ENCODE peak calls at places on chromosomes 6 and 20, in five cellular contexts. One of them, this sample, is unnamed.

GRCh38 chr20:4120921-4121321 is 105.6 kb upstream of the RNF24 start:
- DNase-seq in MM.1S: no peak
- DNase-seq in trophoblast cell: no peak
- DNase-seq in IMR-90: no peak
- DNase-seq in GM23248: no peak
- DNase-seq in this sample: no peak

GRCh38 chr6:150770631-150771030 is 94.9 kb upstream of the MTHFD1L start:
- DNase-seq in MM.1S: no peak
- DNase-seq in trophoblast cell: no peak
- DNase-seq in IMR-90: peak; percentile 11
- DNase-seq in GM23248: peak; percentile 14
- DNase-seq in this sample: no peak

GRCh38 chr20:25017257-25017803 is 24.8 kb upstream of the APMAP start:
- DNase-seq in MM.1S: peak; percentile 95
- DNase-seq in trophoblast cell: peak; percentile 76
- DNase-seq in IMR-90: no peak
- DNase-seq in GM23248: no peak
- DNase-seq in this sample: no peak

GRCh38 chr20:63082308-63082938 is 75.7 kb upstream of the BHLHE23 start:
- DNase-seq in MM.1S: peak; percentile 30
- DNase-seq in trophoblast cell: peak; percentile 10
- DNase-seq in IMR-90: peak; percentile 11
- DNase-seq in GM23248: peak; percentile 66
- DNase-seq in this sample: peak; percentile 16

GRCh38 chr6:13026557-13026956 is 301.8 kb downstream of the TBC1D7 start:
- DNase-seq in MM.1S: no peak
- DNase-seq in trophoblast cell: no peak
- DNase-seq in IMR-90: no peak
- DNase-seq in GM23248: no peak
- DNase-seq in this sample: no peak

GRCh38 chr6:127073222-127073621 is 45.2 kb upstream of the RSPO3 start:
- DNase-seq in MM.1S: no peak
- DNase-seq in trophoblast cell: no peak
- DNase-seq in IMR-90: peak; percentile 7
- DNase-seq in GM23248: no peak
- DNase-seq in this sample: no peak

GRCh38 chr6:168616807-168617756 is 176.1 kb downstream of the SMOC2 start:
- DNase-seq in MM.1S: no peak
- DNase-seq in trophoblast cell: no peak
- DNase-seq in IMR-90: no peak
- DNase-seq in GM23248: no peak
- DNase-seq in this sample: no peak

GRCh38 chr20:57126481-57127092 is 139.9 kb downstream of the BMP7 start:
- DNase-seq in MM.1S: no peak
- DNase-seq in trophoblast cell: no peak
- DNase-seq in IMR-90: no peak
- DNase-seq in GM23248: no peak
- DNase-seq in this sample: peak; percentile 42

GRCh38 chr6:20404641-20405032 is 3.0 kb downstream of the E2F3 start:
- DNase-seq in MM.1S: peak; percentile 85
- DNase-seq in trophoblast cell: peak; percentile 43
- DNase-seq in IMR-90: peak; percentile 81
- DNase-seq in GM23248: peak; percentile 82
- DNase-seq in this sample: peak; percentile 86

GRCh38 chr6:132135409-132135808 is 184.2 kb upstream of the CCN2 start:
- DNase-seq in MM.1S: no peak
- DNase-seq in trophoblast cell: no peak
- DNase-seq in IMR-90: no peak
- DNase-seq in GM23248: no peak
- DNase-seq in this sample: no peak

GRCh38 chr20:19070681-19071441 is 141.6 kb upstream of the SLC24A3 start:
- DNase-seq in MM.1S: no peak
- DNase-seq in trophoblast cell: no peak
- DNase-seq in IMR-90: no peak
- DNase-seq in GM23248: no peak
- DNase-seq in this sample: peak; percentile 23

GRCh38 chr6:82364087-82365010 is 732 bp downstream of the TPBG start:
- DNase-seq in MM.1S: no peak
- DNase-seq in trophoblast cell: peak; percentile 51
- DNase-seq in IMR-90: peak; percentile 60
- DNase-seq in GM23248: peak; percentile 85
- DNase-seq in this sample: no peak

GRCh38 chr6:125910518-125910917 is 46.1 kb upstream of the HINT3 start:
- DNase-seq in MM.1S: no peak
- DNase-seq in trophoblast cell: no peak
- DNase-seq in IMR-90: peak; percentile 76
- DNase-seq in GM23248: peak; percentile 67
- DNase-seq in this sample: no peak

GRCh38 chr20:31967830-31968249 is at the start of gene XKR7:
- DNase-seq in MM.1S: no peak
- DNase-seq in trophoblast cell: no peak
- DNase-seq in IMR-90: no peak
- DNase-seq in GM23248: no peak
- DNase-seq in this sample: no peak

GRCh38 chr6:12479885-12480284 is 189.7 kb downstream of the EDN1 start:
- DNase-seq in MM.1S: no peak
- DNase-seq in trophoblast cell: no peak
- DNase-seq in IMR-90: peak; percentile 61
- DNase-seq in GM23248: peak; percentile 23
- DNase-seq in this sample: no peak

GRCh38 chr6:36127462-36128016 is 2.8 kb upstream of the MAPK13 start:
- DNase-seq in MM.1S: no peak
- DNase-seq in trophoblast cell: peak; percentile 55
- DNase-seq in IMR-90: peak; percentile 91
- DNase-seq in GM23248: peak; percentile 94
- DNase-seq in this sample: no peak

GRCh38 chr20:11845311-11845710 is 72.4 kb upstream of the BTBD3 start:
- DNase-seq in MM.1S: no peak
- DNase-seq in trophoblast cell: no peak
- DNase-seq in IMR-90: peak; percentile 48
- DNase-seq in GM23248: peak; percentile 40
- DNase-seq in this sample: no peak

GRCh38 chr20:38109657-38110524 is 55.2 kb downstream of the TGM2 start:
- DNase-seq in MM.1S: no peak
- DNase-seq in trophoblast cell: peak; percentile 62
- DNase-seq in IMR-90: peak; percentile 79
- DNase-seq in GM23248: peak; percentile 91
- DNase-seq in this sample: no peak
- H3K4me3 ChIP-seq in MM.1S: no peak overlapping the region
- H3K4me3 ChIP-seq in trophoblast cell: no peak overlapping the region
- H3K4me3 ChIP-seq in IMR-90: no peak overlapping the region
- H3K4me3 ChIP-seq in GM23248: no peak overlapping the region
- H3K4me3 ChIP-seq in this sample: no peak overlapping the region

GRCh38 chr20:53048387-53048786 is 76.2 kb downstream of the TSHZ2 start:
- DNase-seq in MM.1S: no peak
- DNase-seq in trophoblast cell: no peak
- DNase-seq in IMR-90: no peak
- DNase-seq in GM23248: no peak
- DNase-seq in this sample: no peak
- H2AFZ ChIP-seq in MM.1S: no peak overlapping the region
- H2AFZ ChIP-seq in trophoblast cell: no peak overlapping the region
- H2AFZ ChIP-seq in IMR-90: no peak overlapping the region
- H2AFZ ChIP-seq in GM23248: no peak overlapping the region
- H2AFZ ChIP-seq in this sample: peak overlapping the region; percentile 12

GRCh38 chr20:35307666-35308653 is 15.7 kb upstream of the FAM83C start:
- DNase-seq in MM.1S: no peak
- DNase-seq in trophoblast cell: no peak
- DNase-seq in IMR-90: peak; percentile 83
- DNase-seq in GM23248: peak; percentile 92
- DNase-seq in this sample: no peak

GRCh38 chr20:35306931-35307517 is 14.8 kb upstream of the FAM83C start:
- DNase-seq in MM.1S: peak; percentile 18
- DNase-seq in trophoblast cell: peak; percentile 61
- DNase-seq in IMR-90: peak; percentile 84
- DNase-seq in GM23248: peak; percentile 76
- DNase-seq in this sample: peak; percentile 39

GRCh38 chr20:35303735-35304431 is 11.7 kb upstream of the FAM83C start:
- DNase-seq in MM.1S: peak; percentile 84
- DNase-seq in trophoblast cell: peak; percentile 85
- DNase-seq in IMR-90: peak; percentile 92
- DNase-seq in GM23248: peak; percentile 85
- DNase-seq in this sample: peak; percentile 89

GRCh38 chr20:35304956-35305355 is 12.7 kb upstream of the FAM83C start:
- DNase-seq in MM.1S: no peak
- DNase-seq in trophoblast cell: no peak
- DNase-seq in IMR-90: no peak
- DNase-seq in GM23248: no peak
- DNase-seq in this sample: no peak

GRCh38 chr20:35305682-35306556 is 13.7 kb upstream of the FAM83C start:
- DNase-seq in MM.1S: no peak
- DNase-seq in trophoblast cell: peak; percentile 98
- DNase-seq in IMR-90: peak; percentile 100
- DNase-seq in GM23248: peak; percentile 100
- DNase-seq in this sample: no peak
- H3K4me1 ChIP-seq in MM.1S: no peaks in the 10 kb centered on the region
- H3K4me1 ChIP-seq in trophoblast cell: peaks cover 27% of the 10 kb centered on the region
- H3K4me1 ChIP-seq in IMR-90: peaks cover 59% of the 10 kb centered on the region
- H3K4me1 ChIP-seq in GM23248: peaks cover 83% of the 10 kb centered on the region
- H3K4me1 ChIP-seq in this sample: peaks cover 5% of the 10 kb centered on the region

DNA sequence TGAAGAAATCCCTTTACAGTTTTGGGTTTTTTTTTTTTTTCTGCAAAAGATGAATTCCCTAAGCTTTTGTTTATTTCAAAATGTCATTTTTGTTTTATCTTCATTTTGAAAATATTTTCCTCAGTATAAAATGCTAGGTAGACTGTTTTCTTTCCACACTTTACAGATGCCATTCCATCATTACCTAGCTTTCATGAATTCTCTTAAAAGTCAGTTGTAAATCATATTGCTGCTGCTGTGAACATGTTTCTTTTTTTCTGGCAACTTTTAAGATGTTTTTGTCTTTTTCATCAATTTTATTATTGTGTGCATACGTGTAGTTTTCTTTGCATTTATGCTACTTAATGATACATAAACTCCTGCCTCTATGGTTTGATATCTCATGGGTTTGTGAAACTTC is 168.3 kb downstream of the FAXC start:
- DNase-seq in MM.1S: no peak
- DNase-seq in trophoblast cell: no peak
- DNase-seq in IMR-90: no peak
- DNase-seq in GM23248: no peak
- DNase-seq in this sample: no peak
- H3K4me3 ChIP-seq in MM.1S: no peak overlapping the region
- H3K4me3 ChIP-seq in trophoblast cell: no peak overlapping the region
- H3K4me3 ChIP-seq in IMR-90: no peak overlapping the region
- H3K4me3 ChIP-seq in GM23248: no peak overlapping the region
- H3K4me3 ChIP-seq in this sample: no peak overlapping the region

DNA sequence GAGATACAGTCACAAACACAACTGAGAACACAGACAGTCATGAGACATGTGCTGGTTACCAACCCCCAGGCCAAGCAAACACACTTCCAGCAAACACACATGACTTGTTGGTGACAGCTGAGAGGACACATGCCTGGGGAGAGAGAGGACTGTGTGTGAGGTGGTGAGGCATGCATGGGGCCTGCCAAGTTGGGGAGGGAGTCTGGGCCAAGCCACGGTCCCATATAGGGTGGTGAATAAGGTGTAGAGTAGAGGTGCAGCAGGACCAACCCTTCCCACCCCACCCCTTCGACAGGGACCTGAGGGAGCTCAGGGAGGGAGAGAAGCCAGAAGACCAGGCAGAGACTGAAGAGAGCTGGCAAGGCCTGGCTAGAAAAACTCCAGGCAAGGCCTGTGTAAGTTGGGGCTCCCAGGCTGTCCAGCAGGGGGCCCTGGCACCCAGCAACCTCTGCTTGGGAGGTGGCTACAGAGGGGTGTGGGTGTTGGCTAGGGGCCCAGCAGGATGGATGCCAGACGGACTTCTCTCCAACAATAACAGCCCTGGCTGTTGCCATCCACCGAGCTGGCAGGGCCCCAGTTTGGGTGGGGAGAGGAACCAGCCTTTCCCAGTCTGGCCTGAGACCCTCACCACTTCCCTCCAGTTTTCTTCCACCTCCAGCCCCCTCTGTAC is 2.0 kb upstream of the SLC29A1 start:
- DNase-seq in MM.1S: peak; percentile 73
- DNase-seq in trophoblast cell: peak; percentile 51
- DNase-seq in IMR-90: peak; percentile 62
- DNase-seq in GM23248: peak; percentile 87
- DNase-seq in this sample: peak; percentile 85
- H2AFZ ChIP-seq in MM.1S: no peak overlapping the region
- H2AFZ ChIP-seq in trophoblast cell: no peak overlapping the region
- H2AFZ ChIP-seq in IMR-90: peak overlapping the region; percentile 77
- H2AFZ ChIP-seq in GM23248: peak overlapping the region; percentile 16
- H2AFZ ChIP-seq in this sample: peak overlapping the region; percentile 30

DNA sequence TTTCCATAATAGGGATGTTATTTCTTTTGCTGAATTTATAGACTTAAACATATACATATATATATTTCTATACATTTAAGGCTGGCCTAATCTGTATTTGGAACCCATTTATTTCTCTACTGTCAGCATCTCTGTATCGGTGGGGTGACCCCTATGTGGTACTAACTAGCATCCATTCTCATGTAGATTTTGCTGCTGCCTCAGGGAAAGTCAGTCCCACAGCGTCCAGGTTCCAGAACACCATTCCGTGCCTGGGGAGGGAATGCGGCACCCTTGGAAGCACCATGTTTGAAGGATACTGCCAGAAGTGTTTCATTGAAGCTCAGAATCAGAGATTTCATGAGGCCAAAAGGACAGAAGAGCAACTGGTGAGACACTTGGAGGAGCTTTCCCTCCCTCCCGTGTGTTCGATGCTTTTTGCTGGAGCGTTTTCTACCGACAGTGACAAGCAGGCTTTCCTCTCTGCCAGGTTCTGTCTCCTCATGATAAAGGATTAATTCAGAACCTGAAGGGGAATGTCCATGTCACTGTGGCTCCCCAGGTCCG is 12.9 kb downstream of the TNFAIP3 start:
- DNase-seq in MM.1S: no peak
- DNase-seq in trophoblast cell: no peak
- DNase-seq in IMR-90: no peak
- DNase-seq in GM23248: no peak
- DNase-seq in this sample: no peak
- H3K4me1 ChIP-seq in MM.1S: peaks cover 58% of the 10 kb centered on the region
- H3K4me1 ChIP-seq in trophoblast cell: peaks cover 2% of the 10 kb centered on the region
- H3K4me1 ChIP-seq in IMR-90: peaks cover 2% of the 10 kb centered on the region
- H3K4me1 ChIP-seq in GM23248: peaks cover 12% of the 10 kb centered on the region
- H3K4me1 ChIP-seq in this sample: peaks cover 6% of the 10 kb centered on the region

GRCh38 chr6:88166901-88167624 is 916 bp upstream of the CNR1 start:
- DNase-seq in MM.1S: no peak
- DNase-seq in trophoblast cell: no peak
- DNase-seq in IMR-90: no peak
- DNase-seq in GM23248: no peak
- DNase-seq in this sample: peak; percentile 70
- H3K4me3 ChIP-seq in MM.1S: peak overlapping the region; percentile 68
- H3K4me3 ChIP-seq in trophoblast cell: peak overlapping the region; percentile 64
- H3K4me3 ChIP-seq in IMR-90: no peak overlapping the region
- H3K4me3 ChIP-seq in GM23248: peak overlapping the region; percentile 64
- H3K4me3 ChIP-seq in this sample: peak overlapping the region; percentile 97

GRCh38 chr6:71499667-71500066 is 211.1 kb downstream of the OGFRL1 start:
- DNase-seq in MM.1S: no peak
- DNase-seq in trophoblast cell: no peak
- DNase-seq in IMR-90: no peak
- DNase-seq in GM23248: no peak
- DNase-seq in this sample: no peak
- H2AFZ ChIP-seq in MM.1S: no peak overlapping the region
- H2AFZ ChIP-seq in trophoblast cell: no peak overlapping the region
- H2AFZ ChIP-seq in IMR-90: no peak overlapping the region
- H2AFZ ChIP-seq in GM23248: no peak overlapping the region
- H2AFZ ChIP-seq in this sample: no peak overlapping the region